ENCODE peak calls at places on chromosome 6, in eight cellular contexts. D, K, Q, G, B, H, W and O are unnamed samples.

GRCh38 chr6:4449409-4449808 is 314.0 kb upstream of the ECI2 start:
- DNase-seq in H (no peak), G (no peak), K (no peak), W (no peak), D (no peak), Q (no peak), B (no peak), O (no peak)

GRCh38 chr6:122736606-122737005 is 42.9 kb upstream of the FABP7 start:
- DNase-seq in K (no peak), B (no peak), D (no peak), H (no peak), W (no peak), G (no peak), Q (no peak), O (no peak)

GRCh38 chr6:134634952-134635351 is 314.9 kb downstream of the ALDH8A1 start:
- DNase-seq in D (no peak), H (no peak), Q (no peak), G (no peak), K (no peak), W (no peak), B (no peak), O (no peak)

GRCh38 chr6:25991785-25992412 is 29.3 kb downstream of the TRIM38 start:
- DNase-seq in W (peak), D (peak), B (peak), K (peak), G (peak), H (peak), Q (no peak), O (peak)

GRCh38 chr6:15956205-15957106 is 172.4 kb upstream of the MYLIP start:
- DNase-seq in Q (no peak), W (no peak), H (no peak), G (no peak), D (no peak), K (no peak), B (no peak), O (no peak)

GRCh38 chr6:116596815-116597214 is 19.5 kb upstream of the RSPH4A start:
- DNase-seq in B (no peak), W (no peak), D (no peak), G (no peak), H (no peak), Q (no peak), K (no peak), O (no peak)

GRCh38 chr6:20817806-20818320 is 283.6 kb downstream of the CDKAL1 start:
- DNase-seq in K (no peak), Q (no peak), G (no peak), B (no peak), D (no peak), W (no peak), H (no peak), O (no peak)

GRCh38 chr6:149190228-149190831 is 127.2 kb upstream of the TAB2 start:
- DNase-seq in Q (no peak), W (no peak), G (peak), H (no peak), K (no peak), B (peak), D (no peak), O (peak)

GRCh38 chr6:34510299-34510698 is 44.4 kb downstream of the PACSIN1 start:
- DNase-seq in B (no peak), D (no peak), H (no peak), W (no peak), Q (no peak), K (no peak), G (no peak), O (no peak)

GRCh38 chr6:15943423-15943822 is 185.5 kb upstream of the MYLIP start:
- DNase-seq in Q (no peak), G (no peak), K (no peak), H (no peak), W (no peak), B (no peak), D (no peak), O (no peak)

GRCh38 chr6:98416027-98416426 is 418.3 kb upstream of the POU3F2 start:
- DNase-seq in K (no peak), Q (no peak), H (no peak), B (no peak), W (no peak), D (no peak), G (no peak), O (no peak)

GRCh38 chr6:159044899-159045727 is at the start of gene TAGAP:
- DNase-seq in Q (no peak), G (peak), W (peak), D (peak), B (no peak), H (peak), K (peak), O (peak)

GRCh38 chr6:130377371-130377770 is 11.6 kb downstream of the TMEM200A start:
- DNase-seq in W (no peak), D (no peak), G (no peak), H (no peak), B (no peak), Q (no peak), K (no peak), O (no peak)

GRCh38 chr6:106163446-106163965 is 77.4 kb downstream of the PRDM1 start:
- DNase-seq in D (no peak), W (no peak), B (no peak), G (no peak), H (no peak), K (no peak), Q (no peak), O (no peak)

GRCh38 chr6:151847064-151847463 is 39.6 kb downstream of the ESR1 start:
- DNase-seq in H (no peak), Q (peak), B (no peak), K (no peak), G (no peak), D (peak), W (no peak), O (no peak)

GRCh38 chr6:3899970-3900439 is 50.8 kb downstream of the FAM50B start:
- DNase-seq in K (no peak), D (no peak), Q (no peak), B (no peak), G (peak), H (no peak), W (no peak), O (no peak)

GRCh38 chr6:165002866-165003265 is 306.5 kb downstream of the C6orf118 start:
- DNase-seq in D (no peak), B (no peak), H (no peak), K (no peak), W (no peak), G (no peak), Q (no peak), O (no peak)

GRCh38 chr6:144408151-144408550 is 123.0 kb downstream of the UTRN start:
- DNase-seq in G (no peak), H (no peak), K (no peak), Q (no peak), W (no peak), B (no peak), D (peak), O (no peak)

GRCh38 chr6:38364775-38365174 is 275.0 kb downstream of the BTBD9 start:
- DNase-seq in G (no peak), K (no peak), Q (no peak), D (no peak), B (no peak), W (no peak), H (no peak), O (no peak)

GRCh38 chr6:107977283-107977682 is 19.3 kb upstream of the SEC63 start:
- DNase-seq in D (no peak), H (no peak), K (no peak), Q (no peak), W (no peak), B (no peak), G (no peak), O (no peak)

GRCh38 chr6:161369339-161369738 is 95.5 kb upstream of the AGPAT4 start:
- DNase-seq in D (no peak), G (no peak), Q (no peak), K (no peak), B (no peak), W (no peak), H (no peak), O (no peak)